ENCODE peak calls at places on chromosomes 5 and 9, in four cellular contexts. Q is right atrium auricular region; C is K562; O is CD4-positive, alpha-beta memory T cell. D is an unnamed sample.

GRCh38 chr5:40171971-40172370 is 507.7 kb upstream of the PTGER4 start:
- DNase-seq in Q (no peak), C (no peak), O (no peak), D (no peak)

GRCh38 chr9:86434039-86434726 is 80.0 kb upstream of the TUT7 start:
- DNase-seq in Q (peak; percentile 74), C (peak; percentile 5), O (no peak), D (no peak)

GRCh38 chr9:86994231-86994630 is 46.9 kb upstream of the GAS1 start:
- DNase-seq in Q (no peak), C (no peak), O (no peak), D (no peak)

GRCh38 chr9:113626735-113627495 is 163.4 kb downstream of the RGS3 start:
- DNase-seq in Q (no peak), C (no peak), O (no peak), D (no peak)

GRCh38 chr9:76676857-76677256 is 87.4 kb upstream of the PCA3 start:
- DNase-seq in Q (no peak), C (no peak), O (no peak), D (no peak)

GRCh38 chr5:38420691-38421395 is 135.6 kb downstream of the LIFR start:
- DNase-seq in Q (no peak), C (peak; percentile 56), O (no peak), D (no peak)

GRCh38 chr5:154479160-154479943 is 1.3 kb upstream of the HAND1 start:
- DNase-seq in Q (no peak), C (no peak), O (no peak), D (no peak)

GRCh38 chr9:18785604-18786003 is 247.4 kb downstream of the SAXO1 start:
- DNase-seq in Q (no peak), C (no peak), O (no peak), D (no peak)

GRCh38 chr5:159053708-159054107 is 46.0 kb downstream of the EBF1 start:
- DNase-seq in Q (no peak), C (no peak), O (no peak), D (no peak)
- H3K27me3 ChIP-seq in Q (no peaks in the 10 kb centered on the region), C (peaks cover 12% of the 10 kb centered on the region), O (peaks cover 33% of the 10 kb centered on the region), D (peaks cover 28% of the 10 kb centered on the region)

DNA sequence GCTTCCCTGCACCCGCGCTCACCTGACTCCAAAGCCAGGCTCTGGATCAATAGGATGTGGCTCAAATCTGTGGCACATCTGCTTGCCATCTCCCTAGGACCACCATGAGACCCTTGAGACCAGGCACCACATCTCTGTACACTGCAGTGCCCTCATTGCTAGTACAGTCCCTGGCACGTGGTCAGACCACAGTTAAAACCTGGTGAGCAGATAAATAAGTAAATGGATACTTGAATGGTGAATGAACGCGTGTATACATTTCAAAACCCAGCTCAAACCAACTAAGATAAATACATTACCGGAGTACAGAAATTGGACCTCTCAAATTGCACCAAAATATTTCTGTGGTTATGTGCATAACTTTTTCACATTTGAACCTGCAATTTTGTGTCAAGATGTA is 221.2 kb upstream of the IRX4 start:
- DNase-seq in Q (no peak), C (no peak), O (no peak), D (no peak)
- H3K27ac ChIP-seq in Q (no peak overlapping the region), C (no peak overlapping the region), O (no peak overlapping the region), D (no peak overlapping the region)

DNA sequence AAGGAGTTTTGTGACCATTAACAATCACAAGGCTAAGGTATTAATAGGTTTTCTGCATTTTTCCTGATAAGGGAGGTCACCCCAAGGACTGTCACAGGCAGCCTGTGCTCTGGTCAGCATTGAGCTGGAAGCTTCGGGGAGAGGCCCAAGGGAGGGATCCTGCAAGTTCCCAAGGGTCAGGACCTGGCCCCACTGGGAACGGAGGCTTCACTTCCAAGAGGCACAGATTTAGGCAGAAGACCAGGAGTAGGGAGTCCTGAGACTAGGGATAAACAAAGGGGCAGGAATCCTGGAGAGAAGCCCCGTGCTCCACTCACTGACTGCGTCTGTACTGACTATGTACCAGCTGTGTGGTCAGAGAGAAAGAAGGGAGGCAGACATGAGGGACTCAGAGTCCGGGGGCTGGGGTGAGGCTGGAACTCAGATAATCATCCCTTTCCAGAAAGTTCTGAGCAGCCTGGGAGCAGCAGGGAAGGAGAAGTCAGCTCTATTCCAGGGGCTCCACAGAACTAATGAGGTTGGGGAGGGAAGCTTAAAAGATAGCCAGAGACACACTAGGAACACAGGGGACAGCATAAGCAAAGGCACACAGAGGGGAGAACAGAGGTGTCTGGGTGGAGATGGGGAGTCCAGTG is 37.8 kb downstream of the B4GALT1 start:
- DNase-seq in Q (no peak), C (no peak), O (no peak), D (no peak)
- H3K4me1 ChIP-seq in Q (no peaks in the 10 kb centered on the region), C (no peaks in the 10 kb centered on the region), O (peaks cover 12% of the 10 kb centered on the region), D (no peaks in the 10 kb centered on the region)

DNA sequence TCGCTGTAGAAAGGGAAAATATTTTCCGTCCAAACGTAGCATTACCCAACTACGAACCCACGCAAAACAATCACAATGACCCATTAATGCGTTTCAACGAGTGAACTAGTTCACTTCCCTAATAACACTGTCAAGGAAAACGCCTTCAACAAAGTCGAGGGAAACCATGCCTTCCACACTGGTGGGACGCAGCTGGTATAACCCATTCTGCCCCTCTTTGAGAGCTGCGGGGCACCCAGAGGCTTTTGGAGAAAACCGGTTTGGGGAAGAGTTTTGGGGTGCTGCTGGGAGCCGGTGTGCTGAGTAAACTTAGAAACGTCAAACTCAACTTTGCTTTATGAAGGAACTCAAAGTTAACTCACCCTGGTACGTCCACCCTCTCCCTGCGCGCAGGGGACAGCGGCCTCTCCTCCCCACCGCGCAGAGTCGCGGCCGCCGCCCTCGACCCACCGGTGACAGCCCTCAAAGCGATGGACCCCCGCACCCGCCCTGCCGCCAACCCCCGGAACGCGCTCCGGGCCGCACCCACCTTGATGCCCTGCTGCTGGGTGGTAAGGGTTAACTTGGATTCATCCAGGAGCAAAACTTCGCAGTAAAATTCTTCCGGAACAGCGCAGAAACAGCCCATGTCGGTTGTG is 546 bp downstream of the EPB41L4A start:
- DNase-seq in Q (no peak), C (no peak), O (no peak), D (no peak)
- H3K27me3 ChIP-seq in Q (no peaks in the 10 kb centered on the region), C (peaks cover 4% of the 10 kb centered on the region), O (peaks cover 10% of the 10 kb centered on the region), D (peaks cover 31% of the 10 kb centered on the region)

GRCh38 chr5:1392801-1393565 is 48.1 kb upstream of the CLPTM1L start:
- DNase-seq in Q (no peak), C (no peak), O (no peak), D (no peak)

GRCh38 chr5:1392261-1392660 is 47.4 kb upstream of the CLPTM1L start:
- DNase-seq in Q (no peak), C (no peak), O (no peak), D (no peak)

GRCh38 chr5:1391691-1392090 is 46.8 kb upstream of the CLPTM1L start:
- DNase-seq in Q (no peak), C (no peak), O (no peak), D (no peak)

GRCh38 chr5:1390333-1390732 is 45.4 kb upstream of the CLPTM1L start:
- DNase-seq in Q (no peak), C (no peak), O (no peak), D (no peak)

DNA sequence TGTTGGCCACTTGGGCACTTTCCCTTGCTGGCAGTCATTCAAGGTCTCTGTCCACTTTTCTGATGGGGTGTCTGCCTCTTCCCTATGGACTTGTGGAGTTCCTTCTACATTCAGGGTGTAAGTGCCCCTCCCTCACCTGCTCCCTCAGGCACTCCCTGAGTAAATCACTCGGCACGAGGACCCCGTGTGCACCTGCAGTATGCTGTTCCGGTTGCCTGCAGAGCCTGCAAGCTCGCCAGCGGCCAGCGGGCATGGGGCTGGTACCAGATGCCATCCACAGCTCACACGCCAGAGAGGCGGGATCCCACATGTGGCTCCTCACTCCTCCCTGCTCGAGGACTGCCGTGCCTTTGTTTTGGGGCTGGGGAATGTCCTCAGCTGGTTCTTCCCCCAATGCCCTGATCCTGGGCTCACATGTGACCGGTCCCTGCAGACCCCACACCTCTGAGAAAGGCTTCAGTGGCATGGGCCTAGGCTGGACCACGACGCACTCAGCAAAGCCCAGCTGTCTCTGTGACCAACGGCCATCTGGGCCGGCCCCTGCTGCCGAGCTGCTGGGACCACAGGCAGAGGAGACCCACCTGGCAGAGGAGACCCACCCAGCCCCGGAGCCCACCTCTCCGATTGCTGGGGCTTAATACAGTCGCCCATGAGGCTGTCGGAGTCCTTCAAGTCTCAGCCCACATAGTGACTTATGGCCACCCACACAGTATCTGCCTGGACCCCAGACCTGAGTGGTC is 46.1 kb upstream of the CLPTM1L start:
- DNase-seq in Q (no peak), C (no peak), O (no peak), D (no peak)
- H3K27ac ChIP-seq in Q (no peak overlapping the region), C (no peak overlapping the region), O (no peak overlapping the region), D (no peak overlapping the region)

GRCh38 chr5:176414704-176415103 is 1.6 kb downstream of the CLTB start:
- DNase-seq in Q (no peak), C (no peak), O (no peak), D (no peak)
- H3K4me1 ChIP-seq in Q (no peaks in the 10 kb centered on the region), C (peaks cover 17% of the 10 kb centered on the region), O (peaks cover 39% of the 10 kb centered on the region), D (peaks cover 31% of the 10 kb centered on the region)